ENCODE peak calls at places on chromosomes 3 and 15, in seven cellular contexts. D is testis, Z is neuronal stem cell, I is NT2/D1, E is mammary epithelial cell, A is PC-3, C is upper lobe of right lung. Q is an unnamed sample. For H3K36me3, the result is how much of the 10 kb centered on the place peaks cover.

GRCh38 chr3:14142567-14143270 is 17.9 kb downstream of the TMEM43 start:
- DNase-seq in D (no peak), Z (no peak), I (no peak), E (peak), A (no peak), C (no peak), Q (no peak)

GRCh38 chr3:43632269-43632733 is 10.5 kb upstream of the ANO10 start:
- DNase-seq in D (no peak), Z (no peak), I (no peak), E (peak), A (peak), C (no peak), Q (no peak)

GRCh38 chr3:109640146-109640652 is 302.9 kb upstream of the DPPA4 start:
- DNase-seq in D (no peak), Z (no peak), I (no peak), E (peak), A (peak), C (no peak), Q (no peak)

GRCh38 chr15:94744080-94744793 is 512.9 kb downstream of the MCTP2 start:
- DNase-seq in D (no peak), Z (no peak), I (no peak), E (no peak), A (no peak), C (no peak), Q (no peak)

GRCh38 chr3:126746395-126747177 is 42.5 kb downstream of the CHCHD6 start:
- DNase-seq in D (peak), Z (no peak), I (no peak), E (peak), A (peak), C (peak), Q (no peak)

GRCh38 chr3:105367063-105367405 is 325 bp downstream of the ALCAM start:
- DNase-seq in D (peak), Z (no peak), I (no peak), E (no peak), A (peak), C (peak), Q (peak)

GRCh38 chr15:72182673-72183072 is 14.9 kb downstream of the GRAMD2A start:
- DNase-seq in D (no peak), Z (no peak), I (no peak), E (peak), A (no peak), C (no peak), Q (peak)

GRCh38 chr3:108301695-108302404 is 5.5 kb downstream of the HHLA2 start:
- DNase-seq in D (no peak), Z (no peak), I (no peak), E (peak), A (peak), C (no peak), Q (no peak)

GRCh38 chr15:34018021-34018645 is 20.9 kb downstream of the AVEN start:
- DNase-seq in D (no peak), Z (no peak), I (no peak), E (no peak), A (no peak), C (no peak), Q (no peak)

GRCh38 chr15:40825661-40826088 is 2.8 kb downstream of the PPP1R14D start:
- DNase-seq in D (no peak), Z (no peak), I (no peak), E (peak), A (peak), C (no peak), Q (peak)

GRCh38 chr3:184230081-184230602 is 757 bp downstream of the VWA5B2 start:
- DNase-seq in D (no peak), Z (no peak), I (no peak), E (no peak), A (no peak), C (no peak), Q (no peak)

GRCh38 chr3:168025076-168025475 is 70.6 kb downstream of the GOLIM4 start:
- DNase-seq in D (no peak), Z (no peak), I (no peak), E (peak), A (no peak), C (no peak), Q (no peak)

GRCh38 chr3:114508976-114509375 is 215.1 kb downstream of the TIGIT start:
- DNase-seq in D (no peak), Z (no peak), I (no peak), E (no peak), A (no peak), C (no peak), Q (no peak)

GRCh38 chr3:143950810-143951209 is 20.8 kb upstream of the DIPK2A start:
- DNase-seq in D (no peak), Z (no peak), I (no peak), E (no peak), A (no peak), C (no peak), Q (no peak)

GRCh38 chr15:67000896-67001295 is 64.5 kb upstream of the SMAD3 start:
- DNase-seq in D (no peak), Z (no peak), I (no peak), E (no peak), A (no peak), C (no peak), Q (no peak)

GRCh38 chr3:157376596-157377300 is 59.9 kb upstream of the PTX3 start:
- DNase-seq in D (no peak), Z (peak), I (no peak), E (no peak), A (no peak), C (no peak), Q (no peak)

GRCh38 chr3:18712713-18713575 is 287.8 kb upstream of the SATB1 start:
- DNase-seq in D (no peak), Z (no peak), I (no peak), E (no peak), A (no peak), C (no peak), Q (no peak)

GRCh38 chr15:48059786-48060185 is 61.0 kb upstream of the SLC24A5 start:
- DNase-seq in D (peak), Z (no peak), I (no peak), E (no peak), A (no peak), C (peak), Q (no peak)

GRCh38 chr15:56934269-56934668 is 15.8 kb downstream of the TCF12 start:
- DNase-seq in D (no peak), Z (no peak), I (no peak), E (no peak), A (no peak), C (no peak), Q (no peak)

GRCh38 chr3:107065094-107065861 is 312.0 kb upstream of the CCDC54 start:
- DNase-seq in D (peak), Z (no peak), I (no peak), E (no peak), A (peak), C (no peak), Q (no peak)

GRCh38 chr3:2204054-2204453 is 105.4 kb downstream of the CNTN4 start:
- DNase-seq in D (no peak), Z (no peak), I (no peak), E (no peak), A (no peak), C (no peak), Q (no peak)

GRCh38 chr3:141368062-141368924 is at the start of gene ZBTB38:
- DNase-seq in D (peak), Z (peak), I (peak), E (peak), A (peak), C (peak), Q (peak)

GRCh38 chr3:141370065-141370533 is 1.8 kb downstream of the ZBTB38 start:
- DNase-seq in D (peak), Z (peak), I (peak), E (peak), A (peak), C (no peak), Q (peak)

GRCh38 chr3:141366285-141367037 is 1.8 kb upstream of the ZBTB38 start:
- DNase-seq in D (peak), Z (no peak), I (no peak), E (peak), A (peak), C (peak), Q (no peak)

GRCh38 chr3:141367038-141367730 is 1.1 kb upstream of the ZBTB38 start:
- DNase-seq in D (no peak), Z (no peak), I (no peak), E (peak), A (peak), C (no peak), Q (no peak)

GRCh38 chr3:141368925-141369794 is 856 bp downstream of the ZBTB38 start:
- DNase-seq in D (no peak), Z (no peak), I (no peak), E (no peak), A (peak), C (no peak), Q (no peak)
- H3K4me3 ChIP-seq in D (peak), Z (peak), I (peak), E (peak), A (peak), C (peak), Q (no peak)

GRCh38 chr15:88628018-88628673 is 7.0 kb downstream of the AEN start:
- DNase-seq in D (no peak), Z (no peak), I (no peak), E (no peak), A (no peak), C (peak), Q (no peak)

GRCh38 chr15:88629071-88629470 is 7.9 kb downstream of the AEN start:
- DNase-seq in D (no peak), Z (no peak), I (no peak), E (no peak), A (no peak), C (no peak), Q (no peak)

GRCh38 chr15:88630798-88631463 is 7.9 kb upstream of the ISG20 start:
- DNase-seq in D (no peak), Z (no peak), I (no peak), E (no peak), A (no peak), C (no peak), Q (no peak)

GRCh38 chr15:88631464-88632028 is 7.3 kb upstream of the ISG20 start:
- DNase-seq in D (no peak), Z (no peak), I (no peak), E (no peak), A (no peak), C (no peak), Q (no peak)

GRCh38 chr15:88630141-88630721 is 8.6 kb upstream of the ISG20 start:
- DNase-seq in D (no peak), Z (no peak), I (no peak), E (peak), A (peak), C (no peak), Q (no peak)
- H3K36me3 ChIP-seq in D (under half), Z (half or more), I (half or more), E (half or more), A (half or more), C (half or more), Q (half or more)

GRCh38 chr3:150061288-150062018 is 90.8 kb upstream of the PFN2 start:
- DNase-seq in D (no peak), Z (no peak), I (no peak), E (no peak), A (no peak), C (no peak), Q (no peak)
- H3K4me3 ChIP-seq in D (no peak), Z (no peak), I (no peak), E (no peak), A (no peak), C (no peak), Q (no peak)

GRCh38 chr3:197700095-197700494 is 36.6 kb downstream of the RUBCN start:
- DNase-seq in D (no peak), Z (no peak), I (no peak), E (no peak), A (no peak), C (no peak), Q (no peak)
- H3K36me3 ChIP-seq in D (under half), Z (half or more), I (half or more), E (under half), A (under half), C (half or more), Q (under half)

GRCh38 chr3:194139085-194139976 is 3.4 kb downstream of the HES1 start:
- DNase-seq in D (peak), Z (peak), I (peak), E (peak), A (peak), C (peak), Q (peak)

GRCh38 chr3:194140520-194141414 is 4.8 kb downstream of the HES1 start:
- DNase-seq in D (peak), Z (peak), I (peak), E (peak), A (peak), C (peak), Q (peak)

GRCh38 chr3:194139977-194140351 is 4.0 kb downstream of the HES1 start:
- DNase-seq in D (no peak), Z (no peak), I (no peak), E (no peak), A (peak), C (no peak), Q (no peak)

GRCh38 chr3:194141415-194142155 is 5.6 kb downstream of the HES1 start:
- DNase-seq in D (peak), Z (peak), I (peak), E (peak), A (peak), C (peak), Q (peak)

GRCh38 chr3:194142156-194142910 is 6.4 kb downstream of the HES1 start:
- DNase-seq in D (peak), Z (no peak), I (no peak), E (no peak), A (no peak), C (no peak), Q (peak)
- H3K4me3 ChIP-seq in D (peak), Z (peak), I (peak), E (peak), A (peak), C (peak), Q (no peak)

GRCh38 chr15:65561934-65562333 is 31.7 kb downstream of the HACD3 start:
- DNase-seq in D (no peak), Z (no peak), I (no peak), E (no peak), A (no peak), C (no peak), Q (no peak)

GRCh38 chr15:65558336-65558735 is 28.1 kb downstream of the HACD3 start:
- DNase-seq in D (no peak), Z (no peak), I (no peak), E (no peak), A (no peak), C (no peak), Q (no peak)

GRCh38 chr15:65556622-65557021 is 26.4 kb downstream of the HACD3 start:
- DNase-seq in D (no peak), Z (no peak), I (no peak), E (no peak), A (peak), C (no peak), Q (no peak)

GRCh38 chr15:65558997-65559760 is 28.9 kb downstream of the HACD3 start:
- DNase-seq in D (no peak), Z (no peak), I (no peak), E (no peak), A (no peak), C (no peak), Q (no peak)

GRCh38 chr15:65559941-65560340 is 29.7 kb downstream of the HACD3 start:
- DNase-seq in D (no peak), Z (no peak), I (no peak), E (no peak), A (no peak), C (no peak), Q (no peak)
- H3K36me3 ChIP-seq in D (under half), Z (half or more), I (half or more), E (under half), A (under half), C (half or more), Q (half or more)

DNA sequence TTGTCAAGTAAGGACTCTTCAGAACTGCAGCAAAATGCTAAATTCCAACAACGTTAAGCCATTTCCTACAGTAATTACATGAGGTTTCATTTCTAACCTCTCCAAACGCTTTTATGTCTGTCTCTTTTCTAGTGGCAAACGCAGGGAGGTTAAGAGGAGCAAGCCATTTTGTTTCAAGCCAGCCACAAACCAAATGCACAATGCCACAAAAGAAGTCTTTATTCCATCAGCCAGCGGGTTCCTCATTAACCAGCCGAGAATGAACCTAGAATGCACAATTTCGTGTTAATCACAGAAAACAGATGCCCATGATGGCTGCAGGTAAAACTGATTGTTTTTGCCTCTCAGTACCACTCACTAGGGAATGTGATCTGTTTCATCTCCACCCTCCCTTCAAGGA is 277.3 kb downstream of the MAGI1 start:
- DNase-seq in D (no peak), Z (peak), I (no peak), E (no peak), A (no peak), C (no peak), Q (no peak)
- H3K4me3 ChIP-seq in D (no peak), Z (no peak), I (no peak), E (no peak), A (no peak), C (no peak), Q (no peak)

DNA sequence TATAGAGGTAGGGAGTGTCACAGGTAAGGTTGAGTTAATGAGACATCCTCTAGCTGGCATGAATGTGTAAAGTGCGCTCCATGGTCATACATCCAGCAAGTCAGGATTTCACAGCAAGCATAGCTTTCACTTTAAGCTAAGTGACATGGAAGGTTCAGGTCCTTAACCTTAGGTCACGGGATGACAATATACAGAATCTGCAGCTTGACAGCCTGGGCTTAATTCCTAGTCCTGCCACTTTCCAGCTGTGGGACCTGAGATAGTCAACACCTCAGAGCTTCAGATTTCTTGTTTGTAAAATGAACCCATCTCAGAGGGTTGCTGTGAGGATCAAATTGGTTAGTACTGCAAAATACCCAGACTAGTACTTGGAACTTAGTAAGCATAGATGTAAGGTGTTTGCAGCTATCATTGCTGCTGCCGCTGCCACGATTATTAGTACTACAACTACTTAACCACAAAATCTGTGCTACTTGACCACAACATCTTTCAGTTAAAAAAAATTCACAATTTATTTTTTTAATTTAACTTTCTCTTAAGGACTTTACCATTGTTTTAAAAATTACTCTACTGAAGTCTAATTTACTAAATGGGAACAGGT is 890.1 kb upstream of the CFAP20DC start:
- DNase-seq in D (no peak), Z (no peak), I (no peak), E (no peak), A (no peak), C (no peak), Q (no peak)
- H3K36me3 ChIP-seq in D (under half), Z (under half), I (under half), E (under half), A (under half), C (under half), Q (under half)

GRCh38 chr3:62371735-62372591 is 1.4 kb downstream of the FEZF2 start:
- DNase-seq in D (no peak), Z (no peak), I (no peak), E (no peak), A (no peak), C (no peak), Q (no peak)

GRCh38 chr3:62368705-62369475 is 4.5 kb downstream of the FEZF2 start:
- DNase-seq in D (no peak), Z (no peak), I (no peak), E (no peak), A (no peak), C (no peak), Q (no peak)

GRCh38 chr3:62371032-62371734 is 2.2 kb downstream of the FEZF2 start:
- DNase-seq in D (no peak), Z (no peak), I (no peak), E (no peak), A (no peak), C (no peak), Q (no peak)

GRCh38 chr3:62369476-62369743 is 3.9 kb downstream of the FEZF2 start:
- DNase-seq in D (no peak), Z (no peak), I (no peak), E (no peak), A (no peak), C (no peak), Q (no peak)

DNA sequence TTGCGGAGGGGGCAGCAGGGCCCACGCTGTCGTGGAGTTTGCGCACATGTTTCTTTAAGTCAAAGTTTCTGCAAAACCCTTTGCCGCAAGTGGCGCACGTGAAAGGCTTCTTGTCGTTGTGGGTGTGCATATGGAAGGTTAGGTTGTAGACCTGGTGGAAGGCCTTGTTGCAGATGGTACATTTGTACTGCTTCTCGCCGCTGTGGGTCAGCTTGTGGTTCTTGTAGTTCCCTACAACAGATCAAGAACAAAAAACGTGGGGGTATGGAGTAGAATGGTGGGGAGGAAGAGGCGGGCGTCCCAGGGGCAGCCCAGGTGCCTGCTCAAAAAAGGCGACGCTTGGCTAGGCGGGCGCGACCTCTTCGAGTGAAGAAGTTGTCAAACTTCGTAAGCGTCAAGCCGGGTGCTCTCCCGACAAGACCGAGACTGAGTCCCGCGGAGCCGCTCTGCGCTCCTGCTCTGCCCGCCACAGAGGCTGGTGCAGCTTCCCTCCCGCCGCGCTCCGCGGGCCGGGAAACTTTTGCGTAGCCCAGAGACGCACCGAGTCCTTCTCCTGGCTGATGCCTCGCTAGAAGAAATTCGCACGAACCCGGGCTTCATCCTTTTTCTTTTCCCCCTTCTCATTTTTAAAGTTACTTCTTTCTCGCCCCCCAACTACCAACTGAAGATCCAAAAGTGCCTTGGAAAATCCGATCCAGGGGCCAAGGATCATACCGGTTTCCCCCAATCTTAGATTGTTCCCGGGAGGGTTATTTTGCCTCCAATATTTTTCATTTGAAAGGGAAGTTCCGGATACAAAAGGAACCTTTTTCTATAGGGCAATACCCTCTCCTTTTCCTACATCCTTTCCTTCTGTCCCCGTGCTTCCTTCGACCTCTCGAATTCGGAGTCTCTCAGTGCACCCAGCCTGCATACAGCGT is 3.0 kb downstream of the FEZF2 start:
- DNase-seq in D (no peak), Z (no peak), I (no peak), E (no peak), A (no peak), C (no peak), Q (no peak)
- H3K4me3 ChIP-seq in D (no peak), Z (no peak), I (no peak), E (no peak), A (no peak), C (no peak), Q (no peak)